ENCODE peak calls at places on chromosomes 4 and X, in six cellular contexts. Q, F, R, K, I and D are unnamed samples.

GRCh38 chr4:139208404-139208945 is 31.5 kb upstream of the ELF2 start:
- DNase-seq in Q (peak), F (no peak), R (no peak), K (peak), I (no peak), D (no peak)

GRCh38 chr4:149343614-149344013 is 472.0 kb downstream of the IQCM start:
- DNase-seq in Q (no peak), F (no peak), R (no peak), K (no peak), I (no peak), D (no peak)

GRCh38 chr4:166121897-166122296 is 248.9 kb downstream of the TLL1 start:
- DNase-seq in Q (no peak), F (no peak), R (no peak), K (no peak), I (no peak), D (no peak)

GRCh38 chrX:120251471-120252011 is 929 bp downstream of the ZBTB33 start:
- DNase-seq in Q (peak), F (peak), R (peak), K (peak), I (no peak), D (no peak)

GRCh38 chrX:73478961-73479360 is 32.1 kb downstream of the CDX4 start:
- DNase-seq in Q (no peak), F (no peak), R (no peak), K (no peak), I (no peak), D (no peak)

GRCh38 chrX:134761788-134762187 is 103.5 kb upstream of the PLAC1 start:
- DNase-seq in Q (no peak), F (no peak), R (no peak), K (no peak), I (no peak), D (no peak)

GRCh38 chrX:291411-291901 is 10.3 kb downstream of the PLCXD1 start:
- DNase-seq in Q (peak), F (no peak), R (no peak), K (peak), I (peak), D (no peak)

GRCh38 chrX:34058005-34058404 is 74.1 kb downstream of the FAM47A start:
- DNase-seq in Q (no peak), F (no peak), R (no peak), K (no peak), I (no peak), D (no peak)

GRCh38 chr4:76716020-76716419 is 181.9 kb downstream of the SOWAHB start:
- DNase-seq in Q (no peak), F (no peak), R (no peak), K (no peak), I (no peak), D (no peak)

GRCh38 chr4:5423670-5424069 is 284.7 kb downstream of the EVC2 start:
- DNase-seq in Q (no peak), F (no peak), R (no peak), K (no peak), I (no peak), D (no peak)

GRCh38 chr4:162061214-162061613 is 102.6 kb downstream of the FSTL5 start:
- DNase-seq in Q (no peak), F (no peak), R (no peak), K (no peak), I (no peak), D (no peak)

GRCh38 chr4:138259801-138260200 is 17.7 kb upstream of the SLC7A11 start:
- DNase-seq in Q (no peak), F (no peak), R (no peak), K (no peak), I (no peak), D (no peak)

DNA sequence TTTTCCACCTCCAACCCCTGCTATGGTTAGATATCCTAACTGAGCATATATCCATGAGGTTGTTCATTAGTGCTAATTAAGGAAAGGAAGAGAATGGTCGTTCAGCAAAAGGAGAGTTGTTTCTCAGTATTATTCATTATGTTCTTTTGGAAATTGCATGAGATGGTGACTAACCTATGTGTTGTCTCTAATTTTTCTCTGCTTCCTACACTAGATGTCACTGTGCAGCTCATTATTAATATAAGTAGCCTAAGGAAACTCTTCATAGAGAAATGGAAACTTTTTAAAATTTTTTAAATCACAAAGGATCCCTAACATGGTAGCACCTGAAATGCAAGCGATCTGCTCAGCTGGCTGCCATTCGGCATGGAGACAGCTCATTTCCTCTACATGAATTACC is 67.7 kb upstream of the FAM9A start:
- DNase-seq in Q (no peak), F (no peak), R (no peak), K (no peak), I (no peak), D (no peak)
- H3K27ac ChIP-seq in Q (no peak), F (no peak), R (no peak), K (no peak), I (no peak), D (no peak)

GRCh38 chr4:74453037-74453635 is 8.2 kb downstream of the AREG start:
- DNase-seq in Q (no peak), F (no peak), R (no peak), K (no peak), I (no peak), D (no peak)

GRCh38 chr4:74450298-74450683 is 5.4 kb downstream of the AREG start:
- DNase-seq in Q (no peak), F (no peak), R (no peak), K (no peak), I (no peak), D (no peak)

GRCh38 chr4:74453846-74454742 is 9.2 kb downstream of the AREG start:
- DNase-seq in Q (no peak), F (no peak), R (no peak), K (no peak), I (no peak), D (no peak)

GRCh38 chr4:74449571-74450297 is 4.8 kb downstream of the AREG start:
- DNase-seq in Q (no peak), F (no peak), R (no peak), K (no peak), I (no peak), D (no peak)

DNA sequence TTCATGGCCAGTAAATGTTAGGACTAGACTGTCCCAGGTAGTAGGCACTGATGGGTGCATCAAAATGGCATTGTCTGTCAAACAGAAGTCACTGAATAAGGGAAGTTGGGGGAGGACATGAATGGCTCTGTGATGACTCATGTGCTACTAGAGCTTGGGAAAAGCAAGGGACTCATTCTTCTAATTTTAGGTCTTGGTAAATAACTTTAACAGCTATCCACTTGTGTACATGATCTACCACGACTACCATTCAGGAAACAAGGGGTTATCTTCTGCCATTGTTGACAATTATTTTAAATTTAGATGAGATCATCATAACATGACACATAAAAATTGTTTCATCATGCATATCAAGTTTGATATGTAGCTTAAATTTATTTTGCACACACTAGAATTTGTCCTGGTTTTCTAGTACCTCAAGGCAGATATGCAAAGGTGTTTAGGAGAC is 6.3 kb downstream of the AREG start:
- DNase-seq in Q (no peak), F (no peak), R (no peak), K (no peak), I (no peak), D (no peak)
- TF ChIP-seq POLR2AphosphoS5 in Q (no peak), F (no peak), R (no peak), K (no peak), I (no peak), D (no peak)

GRCh38 chr4:98838977-98839618 is 89.8 kb downstream of the EIF4E start:
- DNase-seq in Q (no peak), F (no peak), R (no peak), K (no peak), I (no peak), D (peak)
- TF ChIP-seq EP300 in Q (no peak), F (no peak), R (no peak), K (no peak), I (no peak), D (no peak)

GRCh38 chr4:151675366-151676060 is 85.3 kb downstream of the GATB start:
- DNase-seq in Q (no peak), F (no peak), R (no peak), K (no peak), I (no peak), D (no peak)

GRCh38 chr4:151678048-151678853 is 82.6 kb downstream of the GATB start:
- DNase-seq in Q (no peak), F (no peak), R (no peak), K (no peak), I (no peak), D (no peak)

GRCh38 chr4:151674804-151675290 is 86.0 kb downstream of the GATB start:
- DNase-seq in Q (peak), F (peak), R (peak), K (peak), I (no peak), D (no peak)

GRCh38 chr4:151677193-151677592 is 83.6 kb downstream of the GATB start:
- DNase-seq in Q (no peak), F (no peak), R (no peak), K (no peak), I (no peak), D (no peak)

DNA sequence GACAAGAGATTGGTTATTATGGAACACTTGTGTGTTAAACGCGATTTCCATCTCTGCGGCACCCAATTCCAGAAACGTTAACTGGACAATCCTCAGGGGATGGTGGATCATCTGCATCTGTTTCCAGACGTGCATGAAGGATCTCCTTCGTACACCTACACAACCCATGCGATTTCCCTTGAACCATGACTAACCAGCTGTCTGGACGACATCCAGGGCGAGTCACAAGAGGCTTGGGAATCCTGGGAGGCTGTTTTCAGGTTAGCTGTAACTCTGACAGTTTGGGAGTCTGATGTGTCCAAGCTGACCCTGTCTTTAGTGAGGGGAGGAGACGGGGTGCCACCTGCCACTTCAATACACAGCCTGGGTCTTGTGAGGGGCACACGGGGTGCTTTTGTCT is 84.5 kb downstream of the GATB start:
- DNase-seq in Q (no peak), F (no peak), R (no peak), K (no peak), I (no peak), D (no peak)
- H3K27ac ChIP-seq in Q (no peak), F (no peak), R (no peak), K (no peak), I (no peak), D (no peak)

DNA sequence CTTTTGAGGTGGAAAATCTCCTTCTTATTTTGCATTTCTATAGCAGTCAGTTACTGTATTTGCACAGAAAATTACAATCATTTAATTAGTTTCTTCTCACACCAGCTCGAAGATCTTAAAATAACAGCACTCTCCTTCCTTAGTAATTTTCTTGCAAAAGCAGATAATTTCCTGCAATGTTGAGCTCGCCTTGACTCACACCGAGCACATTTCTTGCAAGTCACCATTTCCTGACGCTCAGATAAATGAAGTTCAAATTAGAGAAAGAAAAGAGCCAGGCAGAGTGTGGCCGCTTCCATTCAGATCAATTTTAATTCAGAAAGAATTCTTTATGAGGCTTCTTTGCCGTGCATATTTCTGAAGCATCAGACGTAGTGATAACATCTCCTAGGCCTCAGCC is 10.1 kb downstream of the SORCS2 start:
- DNase-seq in Q (peak), F (no peak), R (no peak), K (no peak), I (no peak), D (no peak)
- TF ChIP-seq POLR2AphosphoS5 in Q (no peak), F (no peak), R (no peak), K (no peak), I (no peak), D (no peak)